ENCODE peak calls at places on chromosomes 4 and X, in five cellular contexts. Q is fibroblast of lung, S is prostate gland, P is heart right ventricle, E is astrocyte. H is an unnamed sample.

GRCh38 chrX:119455264-119455663 is 13.0 kb upstream of the SLC25A5 start:
- DNase-seq in Q (peak), S (no peak), P (no peak), E (no peak), H (no peak)

GRCh38 chrX:22666441-22666840 is 333.3 kb upstream of the DDX53 start:
- DNase-seq in Q (peak), S (no peak), P (peak), E (no peak), H (no peak)

GRCh38 chr4:146059865-146060264 is 115.7 kb upstream of the LSM6 start:
- DNase-seq in Q (no peak), S (no peak), P (no peak), E (no peak), H (no peak)

GRCh38 chrX:55056820-55057690 is 17.8 kb upstream of the PAGE2B start:
- DNase-seq in Q (peak), S (no peak), P (no peak), E (peak), H (no peak)

GRCh38 chr4:174702974-174703478 is 126.0 kb downstream of the GLRA3 start:
- DNase-seq in Q (no peak), S (no peak), P (no peak), E (peak), H (no peak)

GRCh38 chr4:41281038-41281634 is 24.4 kb downstream of the UCHL1 start:
- DNase-seq in Q (peak), S (peak), P (peak), E (peak), H (peak)

GRCh38 chr4:74757136-74757535 is 37.2 kb downstream of the BTC start:
- DNase-seq in Q (no peak), S (no peak), P (no peak), E (no peak), H (no peak)

GRCh38 chr4:1604706-1605205 is 79.4 kb downstream of the FAM53A start:
- DNase-seq in Q (no peak), S (peak), P (no peak), E (no peak), H (no peak)

GRCh38 chr4:67719953-67720617 is 19.1 kb upstream of the UBA6 start:
- DNase-seq in Q (no peak), S (no peak), P (no peak), E (no peak), H (no peak)

GRCh38 chrX:132063862-132064261 is 40.8 kb downstream of the STK26 start:
- DNase-seq in Q (no peak), S (no peak), P (no peak), E (no peak), H (no peak)

GRCh38 chrX:77918568-77918967 is 8.1 kb downstream of the ATP7A start:
- DNase-seq in Q (peak), S (no peak), P (no peak), E (peak), H (no peak)

GRCh38 chr4:7059673-7060072 is 8.2 kb downstream of the GRPEL1 start:
- DNase-seq in Q (no peak), S (no peak), P (no peak), E (no peak), H (no peak)

GRCh38 chr4:112127048-112127637 is 18.1 kb upstream of the FAM241A start:
- DNase-seq in Q (peak), S (no peak), P (no peak), E (peak), H (no peak)

GRCh38 chrX:120795301-120795700 is 80.4 kb downstream of the CT47B1 start:
- DNase-seq in Q (no peak), S (no peak), P (no peak), E (peak), H (no peak)

GRCh38 chr4:26062221-26062620 is 148.2 kb downstream of the SMIM20 start:
- DNase-seq in Q (peak), S (no peak), P (no peak), E (peak), H (no peak)

GRCh38 chr4:121778991-121779628 is 14.1 kb upstream of the SMIM43 start:
- DNase-seq in Q (peak), S (no peak), P (no peak), E (no peak), H (no peak)

GRCh38 chrX:12975999-12976558 is 1.2 kb downstream of the TMSB4X start:
- DNase-seq in Q (peak), S (no peak), P (peak), E (peak), H (peak)

GRCh38 chr4:94848326-94848725 is 90.6 kb downstream of the BMPR1B start:
- DNase-seq in Q (no peak), S (no peak), P (no peak), E (no peak), H (no peak)

GRCh38 chrX:76279007-76279406 is 106.1 kb downstream of the PBDC1 start:
- DNase-seq in Q (peak), S (peak), P (peak), E (peak), H (peak)

GRCh38 chrX:281166-281999 is at the start of gene PLCXD1:
- DNase-seq in Q (peak), S (no peak), P (no peak), E (no peak), H (no peak)

GRCh38 chrX:18890724-18891560 is 93.0 kb downstream of the PHKA2 start:
- DNase-seq in Q (no peak), S (no peak), P (no peak), E (no peak), H (no peak)

GRCh38 chr4:140697709-140698560 is 58.2 kb downstream of the TBC1D9 start:
- DNase-seq in Q (no peak), S (no peak), P (no peak), E (no peak), H (no peak)

GRCh38 chr4:76439491-76439890 is 4.5 kb downstream of the SHROOM3 start:
- DNase-seq in Q (no peak), S (no peak), P (no peak), E (no peak), H (no peak)

GRCh38 chr4:76429636-76430035 is 5.4 kb upstream of the SHROOM3 start:
- DNase-seq in Q (no peak), S (no peak), P (no peak), E (no peak), H (no peak)

GRCh38 chr4:76430519-76431388 is 4.3 kb upstream of the SHROOM3 start:
- DNase-seq in Q (peak), S (peak), P (no peak), E (peak), H (no peak)

GRCh38 chr4:76435689-76436176 is 704 bp downstream of the SHROOM3 start:
- DNase-seq in Q (no peak), S (no peak), P (no peak), E (peak), H (no peak)

DNA sequence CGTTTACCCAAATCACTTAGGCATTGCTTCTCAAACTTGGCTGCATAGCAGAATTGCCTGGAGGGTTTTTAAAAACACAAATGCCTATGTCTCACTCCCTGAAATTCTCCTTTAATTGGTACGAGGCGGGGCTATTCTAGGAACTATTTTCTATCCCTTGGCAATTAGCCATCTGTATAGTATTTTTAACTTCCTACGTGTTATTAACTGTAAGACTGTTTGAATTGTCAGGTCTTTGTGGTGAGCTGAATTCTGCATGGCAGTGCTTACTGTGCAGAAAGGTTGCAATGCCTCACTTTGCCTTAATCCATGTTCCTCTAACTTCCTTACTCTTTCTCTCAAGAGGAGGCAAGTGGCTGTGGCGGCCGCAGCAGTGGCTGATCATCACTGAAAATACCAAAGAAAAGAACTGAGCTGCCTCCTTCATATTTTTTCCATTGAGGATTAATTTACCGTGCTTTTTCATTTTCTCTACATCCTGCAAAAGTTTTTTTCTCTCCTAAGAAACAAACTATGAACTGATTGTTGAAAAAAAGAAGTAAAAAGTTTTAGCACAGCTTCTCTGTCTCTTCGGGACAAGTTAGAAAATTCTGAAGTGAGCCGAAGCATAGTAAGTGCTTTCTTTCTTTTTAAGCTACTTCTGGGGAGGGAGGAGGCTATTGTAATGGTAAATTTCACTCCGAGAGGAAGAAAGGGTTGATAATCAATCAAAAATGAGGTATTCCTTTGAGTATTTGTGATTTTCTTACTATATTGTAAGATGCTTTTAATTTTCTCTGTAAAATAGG is at the start of gene SHROOM3:
- DNase-seq in Q (no peak), S (peak), P (no peak), E (peak), H (no peak)
- H3K27ac ChIP-seq in Q (no peak), S (no peak), P (peak), E (peak), H (no peak)

GRCh38 chrX:38563006-38563405 is 1.7 kb downstream of the TSPAN7 start:
- DNase-seq in Q (no peak), S (no peak), P (no peak), E (no peak), H (no peak)
- H3K4me3 ChIP-seq in Q (no peak), S (peak), P (peak), E (no peak), H (peak)

DNA sequence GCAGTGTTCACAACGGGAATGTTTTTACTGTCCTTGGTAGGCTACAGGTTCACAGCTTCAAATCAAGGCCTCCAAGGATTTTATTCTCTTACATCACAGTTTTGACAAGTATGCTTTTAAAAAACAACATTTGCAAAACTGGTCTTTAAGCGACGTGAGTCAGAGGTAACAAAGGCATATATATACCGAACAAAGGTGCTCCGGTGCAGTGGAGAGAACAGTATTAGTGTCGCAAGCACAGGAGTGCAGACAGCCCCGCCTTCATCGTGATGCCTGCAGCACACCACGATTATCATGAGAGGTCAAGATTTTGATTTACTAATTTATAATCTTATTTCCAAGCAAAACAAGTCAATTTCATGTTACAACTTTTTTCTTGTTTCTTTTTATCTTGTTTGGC is 90.8 kb downstream of the GATB start:
- DNase-seq in Q (no peak), S (no peak), P (no peak), E (no peak), H (no peak)
- H3K27ac ChIP-seq in Q (no peak), S (no peak), P (no peak), E (no peak), H (no peak)

DNA sequence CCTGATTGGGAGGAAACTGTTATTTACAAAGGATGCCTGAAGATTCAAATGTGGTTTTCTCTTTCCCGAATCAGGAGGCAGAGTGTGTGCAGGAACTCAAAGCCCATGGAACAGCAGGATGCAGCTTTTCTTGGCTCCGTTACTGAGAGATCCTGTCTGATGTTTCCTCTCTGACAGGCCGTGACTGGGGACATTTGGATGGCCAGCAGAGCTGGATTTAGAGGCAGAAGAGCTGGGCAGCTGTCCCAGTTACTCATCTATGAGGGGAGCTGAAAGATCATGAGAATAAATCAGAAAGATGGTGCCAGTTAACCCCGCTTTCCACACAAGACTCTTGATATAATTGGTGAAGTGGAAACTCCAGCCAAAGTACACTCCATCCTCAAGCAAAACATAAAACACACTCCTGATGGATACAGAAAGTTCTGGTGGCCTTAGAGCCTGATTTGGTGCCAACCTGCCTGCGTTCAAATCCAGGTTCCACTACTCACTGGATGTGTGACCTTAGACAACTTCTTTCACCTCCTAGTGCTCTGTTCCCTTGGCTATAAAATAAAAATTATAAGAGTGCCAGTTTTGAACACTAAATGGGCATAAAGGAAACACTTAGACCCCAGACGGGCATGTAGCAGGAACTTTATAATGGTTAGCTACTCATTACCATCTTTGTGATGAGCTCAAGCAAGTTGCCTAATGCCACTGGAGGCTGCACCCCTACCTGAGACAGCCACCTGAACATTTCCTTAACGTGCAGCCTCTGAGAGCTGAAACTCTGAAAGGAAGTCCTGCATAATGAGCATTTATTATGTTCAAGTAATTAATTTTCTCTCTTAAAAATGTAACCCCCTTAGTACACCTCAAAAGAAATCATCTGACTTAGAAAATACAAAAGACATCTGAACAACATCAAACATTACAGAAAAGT is 349.0 kb upstream of the GATB start:
- DNase-seq in Q (peak), S (no peak), P (no peak), E (no peak), H (no peak)
- H3K4me3 ChIP-seq in Q (no peak), S (no peak), P (no peak), E (no peak), H (no peak)